ENCODE peak calls at places on chromosomes 7 and 10, in four cellular contexts. L is fibroblast of lung, K is mesenchymal stem cell, R is tibial nerve. Q is an unnamed sample.

GRCh38 chr10:43383204-43383971 is 12.0 kb downstream of the FXYD4 start:
- DNase-seq in R (no peak), L (no peak), K (no peak), Q (no peak)

GRCh38 chr10:100053686-100054460 is 27.8 kb downstream of the CPN1 start:
- DNase-seq in L (no peak), R (no peak), K (no peak), Q (no peak)

GRCh38 chr10:104406715-104407517 is 53.3 kb downstream of the CFAP58 start:
- DNase-seq in L (peak; percentile 57), R (no peak), K (peak; percentile 2), Q (no peak)

GRCh38 chr10:4174197-4174596 is 389.2 kb upstream of the KLF6 start:
- DNase-seq in K (no peak), L (no peak), R (no peak), Q (no peak)

GRCh38 chr7:38232475-38233366 is 40.7 kb downstream of the TARP start:
- DNase-seq in R (no peak), K (peak; percentile 20), L (peak; percentile 73), Q (peak; percentile 60)

GRCh38 chr10:69303632-69304035 is 25.3 kb downstream of the HK1 start:
- DNase-seq in R (no peak), K (no peak), L (peak; percentile 42), Q (no peak)

GRCh38 chr10:50469778-50470193 is 154.0 kb downstream of the SGMS1 start:
- DNase-seq in L (no peak), K (no peak), R (no peak), Q (no peak)

GRCh38 chr10:28678687-28679457 is 1.6 kb downstream of the BAMBI start:
- DNase-seq in R (no peak), K (peak; percentile 45), L (peak; percentile 61), Q (no peak)

GRCh38 chr10:86086418-86086817 is 280.2 kb downstream of the GRID1 start:
- DNase-seq in L (no peak), K (no peak), R (no peak), Q (no peak)

GRCh38 chr7:135201350-135201749 is 10.0 kb downstream of the WDR91 start:
- DNase-seq in R (no peak), L (no peak), K (no peak), Q (no peak)

GRCh38 chr10:92279297-92279696 is 11.6 kb downstream of the CPEB3 start:
- DNase-seq in L (no peak), K (peak; percentile 21), R (no peak), Q (no peak)

GRCh38 chr7:18754766-18755165 is 259.2 kb downstream of the HDAC9 start:
- DNase-seq in L (peak; percentile 68), R (no peak), K (no peak), Q (no peak)

GRCh38 chr10:125878957-125879835 is 1.9 kb downstream of the DHX32 start:
- DNase-seq in L (peak; percentile 96), K (peak; percentile 96), R (no peak), Q (no peak)

GRCh38 chr10:132300582-132300981 is 7.2 kb downstream of the STK32C start:
- DNase-seq in R (no peak), K (no peak), L (no peak), Q (no peak)

GRCh38 chr10:124149681-124150080 is 56.3 kb upstream of the CHST15 start:
- DNase-seq in K (no peak), L (no peak), R (no peak), Q (no peak)

GRCh38 chr7:124784879-124785818 is 19.6 kb upstream of the GPR37 start:
- DNase-seq in R (no peak), K (peak; percentile 71), L (peak; percentile 42), Q (no peak)

GRCh38 chr7:111855161-111855841 is 293.0 kb upstream of the IMMP2L start:
- DNase-seq in K (peak; percentile 79), R (peak; percentile 27), L (peak; percentile 53), Q (no peak)

GRCh38 chr10:5965266-5965665 is 12.1 kb downstream of the IL15RA start:
- DNase-seq in L (no peak), R (no peak), K (no peak), Q (peak; percentile 32)

GRCh38 chr7:131688738-131689661 is 132.6 kb upstream of the PODXL start:
- DNase-seq in K (peak; percentile 60), L (peak; percentile 14), R (peak; percentile 71), Q (no peak)

GRCh38 chr7:158811461-158811860 is 17.8 kb downstream of the ESYT2 start:
- DNase-seq in L (peak; percentile 93), K (peak; percentile 85), R (peak; percentile 54), Q (no peak)

GRCh38 chr7:6392712-6393666 is 54.8 kb downstream of the DAGLB start:
- DNase-seq in R (peak; percentile 74), K (peak; percentile 84), L (peak; percentile 75), Q (peak; percentile 86)

GRCh38 chr7:83410989-83411591 is 237.8 kb downstream of the SEMA3E start:
- DNase-seq in K (peak; percentile 58), R (peak; percentile 13), L (peak; percentile 53), Q (no peak)

GRCh38 chr7:2330506-2330905 is 16.3 kb upstream of the SNX8 start:
- DNase-seq in K (no peak), R (no peak), L (no peak), Q (no peak)

GRCh38 chr7:2321020-2321419 is 6.8 kb upstream of the SNX8 start:
- DNase-seq in L (peak; percentile 14), K (peak; percentile 35), R (no peak), Q (no peak)

GRCh38 chr7:2326960-2327359 is 12.7 kb upstream of the SNX8 start:
- DNase-seq in K (no peak), L (no peak), R (no peak), Q (no peak)

GRCh38 chr7:2325028-2325625 is 10.9 kb upstream of the SNX8 start:
- DNase-seq in L (no peak), R (no peak), K (no peak), Q (no peak)
- H3K27ac ChIP-seq in L (no peak overlapping the region), R (no peak overlapping the region), K (no peak overlapping the region), Q (peak overlapping the region; percentile 41)

GRCh38 chr7:80453699-80454340 is 58.0 kb downstream of the GNAT3 start:
- DNase-seq in L (no peak), R (peak; percentile 30), K (peak; percentile 52), Q (no peak)

GRCh38 chr7:80450621-80451308 is 61.1 kb downstream of the GNAT3 start:
- DNase-seq in L (peak; percentile 76), R (no peak), K (peak; percentile 22), Q (no peak)

GRCh38 chr7:80445351-80445750 is 66.5 kb downstream of the GNAT3 start:
- DNase-seq in R (no peak), L (no peak), K (no peak), Q (no peak)

DNA sequence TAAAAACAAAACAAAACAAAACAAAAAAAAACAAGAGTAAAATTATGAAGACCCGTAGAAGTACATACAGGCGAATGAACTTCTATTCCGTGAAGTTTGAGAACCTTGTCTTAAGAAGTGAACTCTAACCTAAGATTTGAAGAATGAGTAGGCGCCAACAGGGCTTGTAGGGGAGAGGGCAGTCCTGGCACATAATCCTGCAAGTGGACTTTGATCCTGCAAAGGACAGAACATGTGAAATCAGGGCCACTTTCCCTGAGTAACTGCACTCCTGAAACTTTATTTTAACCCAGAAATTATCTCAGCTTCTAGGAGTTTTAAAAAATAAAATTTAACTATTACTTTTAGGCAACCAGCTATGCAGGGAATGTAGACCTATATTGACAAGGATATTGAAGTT is 62.0 kb downstream of the GNAT3 start:
- DNase-seq in K (no peak), R (no peak), L (no peak), Q (no peak)
- H3K4me1 ChIP-seq in K (no peaks in the 10 kb centered on the region), R (no peaks in the 10 kb centered on the region), L (peaks cover 5% of the 10 kb centered on the region), Q (no peaks in the 10 kb centered on the region)

GRCh38 chr10:87764072-87764934 is 53.7 kb downstream of the ATAD1 start:
- DNase-seq in K (no peak), R (no peak), L (no peak), Q (no peak)

GRCh38 chr10:87761153-87761552 is 56.9 kb downstream of the ATAD1 start:
- DNase-seq in K (no peak), R (no peak), L (no peak), Q (no peak)

GRCh38 chr10:87761892-87762291 is 56.1 kb downstream of the ATAD1 start:
- DNase-seq in K (peak; percentile 88), L (peak; percentile 79), R (no peak), Q (no peak)

GRCh38 chr10:87765666-87766376 is 52.2 kb downstream of the ATAD1 start:
- DNase-seq in L (no peak), R (no peak), K (no peak), Q (no peak)

GRCh38 chr10:87763086-87763861 is 54.8 kb downstream of the ATAD1 start:
- DNase-seq in R (no peak), K (no peak), L (no peak), Q (no peak)
- H3K27ac ChIP-seq in R (no peak overlapping the region), K (no peak overlapping the region), L (no peak overlapping the region), Q (no peak overlapping the region)

GRCh38 chr10:14800397-14800796 is 25.7 kb upstream of the FAM107B start:
- DNase-seq in K (no peak), L (no peak), R (no peak), Q (no peak)
- H3K4me1 ChIP-seq in K (peaks cover 6% of the 10 kb centered on the region), L (no peaks in the 10 kb centered on the region), R (no peaks in the 10 kb centered on the region), Q (no peaks in the 10 kb centered on the region)

Q was measured in lower lobe of right lung.